ENCODE peak calls at places on chromosomes 2 and 18, in four cellular contexts. One of them, this sample, is unnamed. For H3K4me1, the result is how much of the 10 kb centered on the place peaks cover.

GRCh38 chr18:75477913-75478312 is 50.4 kb upstream of the SMIM21 start:
- DNase-seq in cardiac muscle cell: peak
- DNase-seq in mesendoderm: no peak
- DNase-seq in neural progenitor cell: no peak
- DNase-seq in this sample: no peak

GRCh38 chr2:28399289-28399688 is 6.6 kb downstream of the FOSL2 start:
- DNase-seq in cardiac muscle cell: no peak
- DNase-seq in mesendoderm: no peak
- DNase-seq in neural progenitor cell: no peak
- DNase-seq in this sample: no peak

GRCh38 chr18:22302152-22302551 is 115.6 kb downstream of the CTAGE1 start:
- DNase-seq in cardiac muscle cell: no peak
- DNase-seq in mesendoderm: no peak
- DNase-seq in neural progenitor cell: no peak
- DNase-seq in this sample: no peak

GRCh38 chr2:71333619-71334018 is 2.0 kb downstream of the ZNF638 start:
- DNase-seq in cardiac muscle cell: no peak
- DNase-seq in mesendoderm: peak
- DNase-seq in neural progenitor cell: no peak
- DNase-seq in this sample: no peak

GRCh38 chr18:49052891-49053644 is 102.3 kb upstream of the SMAD7 start:
- DNase-seq in cardiac muscle cell: no peak
- DNase-seq in mesendoderm: no peak
- DNase-seq in neural progenitor cell: no peak
- DNase-seq in this sample: no peak

GRCh38 chr2:168796583-168797285 is 5.7 kb upstream of the NOSTRIN start:
- DNase-seq in cardiac muscle cell: no peak
- DNase-seq in mesendoderm: no peak
- DNase-seq in neural progenitor cell: no peak
- DNase-seq in this sample: no peak

GRCh38 chr2:174682578-174683391 is 81.5 kb downstream of the CHRNA1 start:
- DNase-seq in cardiac muscle cell: peak
- DNase-seq in mesendoderm: peak
- DNase-seq in neural progenitor cell: peak
- DNase-seq in this sample: peak

GRCh38 chr2:195498176-195498575 is 158.8 kb upstream of the SLC39A10 start:
- DNase-seq in cardiac muscle cell: peak
- DNase-seq in mesendoderm: peak
- DNase-seq in neural progenitor cell: peak
- DNase-seq in this sample: peak

GRCh38 chr2:65309699-65310098 is 82.1 kb downstream of the ACTR2 start:
- DNase-seq in cardiac muscle cell: no peak
- DNase-seq in mesendoderm: no peak
- DNase-seq in neural progenitor cell: no peak
- DNase-seq in this sample: no peak

GRCh38 chr2:172086349-172087190 is 1.3 kb downstream of the DLX1 start:
- DNase-seq in cardiac muscle cell: peak
- DNase-seq in mesendoderm: peak
- DNase-seq in neural progenitor cell: peak
- DNase-seq in this sample: no peak

GRCh38 chr2:127014630-127015029 is 92.3 kb downstream of the BIN1 start:
- DNase-seq in cardiac muscle cell: no peak
- DNase-seq in mesendoderm: no peak
- DNase-seq in neural progenitor cell: no peak
- DNase-seq in this sample: no peak

GRCh38 chr2:46954951-46955571 is 39.5 kb upstream of the MCFD2 start:
- DNase-seq in cardiac muscle cell: no peak
- DNase-seq in mesendoderm: peak
- DNase-seq in neural progenitor cell: peak
- DNase-seq in this sample: peak

GRCh38 chr18:31439807-31440325 is 7.7 kb upstream of the DSG3 start:
- DNase-seq in cardiac muscle cell: no peak
- DNase-seq in mesendoderm: no peak
- DNase-seq in neural progenitor cell: no peak
- DNase-seq in this sample: no peak

GRCh38 chr18:39057423-39058057 is 1491.9 kb upstream of the CELF4 start:
- DNase-seq in cardiac muscle cell: no peak
- DNase-seq in mesendoderm: no peak
- DNase-seq in neural progenitor cell: no peak
- DNase-seq in this sample: no peak

GRCh38 chr2:24209389-24210105 is 34.7 kb downstream of the FAM228A start:
- DNase-seq in cardiac muscle cell: no peak
- DNase-seq in mesendoderm: no peak
- DNase-seq in neural progenitor cell: no peak
- DNase-seq in this sample: no peak

GRCh38 chr2:74511104-74511989 is 2.9 kb upstream of the TLX2 start:
- DNase-seq in cardiac muscle cell: no peak
- DNase-seq in mesendoderm: no peak
- DNase-seq in neural progenitor cell: no peak
- DNase-seq in this sample: no peak

GRCh38 chr18:45403341-45404049 is 211.8 kb upstream of the SLC14A2 start:
- DNase-seq in cardiac muscle cell: no peak
- DNase-seq in mesendoderm: no peak
- DNase-seq in neural progenitor cell: no peak
- DNase-seq in this sample: no peak

GRCh38 chr2:195848119-195848899 is 191.3 kb downstream of the SLC39A10 start:
- DNase-seq in cardiac muscle cell: no peak
- DNase-seq in mesendoderm: no peak
- DNase-seq in neural progenitor cell: no peak
- DNase-seq in this sample: no peak

GRCh38 chr2:223954401-223954800 is 2.9 kb upstream of the MRPL44 start:
- DNase-seq in cardiac muscle cell: no peak
- DNase-seq in mesendoderm: no peak
- DNase-seq in neural progenitor cell: peak
- DNase-seq in this sample: no peak

GRCh38 chr2:196617430-196617829 is 22.1 kb upstream of the CCDC150 start:
- DNase-seq in cardiac muscle cell: no peak
- DNase-seq in mesendoderm: no peak
- DNase-seq in neural progenitor cell: no peak
- DNase-seq in this sample: no peak

GRCh38 chr2:86338778-86339295 is 1.4 kb upstream of the REEP1 start:
- DNase-seq in cardiac muscle cell: no peak
- DNase-seq in mesendoderm: no peak
- DNase-seq in neural progenitor cell: no peak
- DNase-seq in this sample: peak

GRCh38 chr2:196925768-196926561 is 542 bp downstream of the PGAP1 start:
- DNase-seq in cardiac muscle cell: peak
- DNase-seq in mesendoderm: peak
- DNase-seq in neural progenitor cell: peak
- DNase-seq in this sample: peak

GRCh38 chr18:59021500-59021899 is 118.2 kb upstream of the SEC11C start:
- DNase-seq in cardiac muscle cell: no peak
- DNase-seq in mesendoderm: no peak
- DNase-seq in neural progenitor cell: no peak
- DNase-seq in this sample: no peak

GRCh38 chr18:58593930-58594329 is 35.0 kb downstream of the ALPK2 start:
- DNase-seq in cardiac muscle cell: no peak
- DNase-seq in mesendoderm: no peak
- DNase-seq in neural progenitor cell: no peak
- DNase-seq in this sample: no peak

GRCh38 chr2:67213270-67213670 is 183.9 kb upstream of the ETAA1 start:
- DNase-seq in cardiac muscle cell: no peak
- DNase-seq in mesendoderm: no peak
- DNase-seq in neural progenitor cell: no peak
- DNase-seq in this sample: no peak

GRCh38 chr2:216450346-216450745 is 38.1 kb downstream of the SMARCAL1 start:
- DNase-seq in cardiac muscle cell: no peak
- DNase-seq in mesendoderm: no peak
- DNase-seq in neural progenitor cell: no peak
- DNase-seq in this sample: no peak

GRCh38 chr2:144834954-144835633 is 315.2 kb upstream of the ZEB2 start:
- DNase-seq in cardiac muscle cell: no peak
- DNase-seq in mesendoderm: no peak
- DNase-seq in neural progenitor cell: no peak
- DNase-seq in this sample: peak

GRCh38 chr2:24420373-24420772 is 60.0 kb upstream of the ITSN2 start:
- DNase-seq in cardiac muscle cell: no peak
- DNase-seq in mesendoderm: no peak
- DNase-seq in neural progenitor cell: no peak
- DNase-seq in this sample: no peak

GRCh38 chr2:7083580-7084509 is 166.6 kb downstream of the RNF144A start:
- DNase-seq in cardiac muscle cell: peak
- DNase-seq in mesendoderm: peak
- DNase-seq in neural progenitor cell: peak
- DNase-seq in this sample: no peak

GRCh38 chr2:157523270-157524059 is 79.6 kb upstream of the CYTIP start:
- DNase-seq in cardiac muscle cell: peak
- DNase-seq in mesendoderm: no peak
- DNase-seq in neural progenitor cell: no peak
- DNase-seq in this sample: no peak

GRCh38 chr18:604771-605170 is 8.0 kb downstream of the CLUL1 start:
- DNase-seq in cardiac muscle cell: no peak
- DNase-seq in mesendoderm: no peak
- DNase-seq in neural progenitor cell: no peak
- DNase-seq in this sample: no peak

GRCh38 chr2:232890896-232891601 is 21.0 kb downstream of the SNORC start:
- DNase-seq in cardiac muscle cell: peak
- DNase-seq in mesendoderm: peak
- DNase-seq in neural progenitor cell: peak
- DNase-seq in this sample: peak

DNA sequence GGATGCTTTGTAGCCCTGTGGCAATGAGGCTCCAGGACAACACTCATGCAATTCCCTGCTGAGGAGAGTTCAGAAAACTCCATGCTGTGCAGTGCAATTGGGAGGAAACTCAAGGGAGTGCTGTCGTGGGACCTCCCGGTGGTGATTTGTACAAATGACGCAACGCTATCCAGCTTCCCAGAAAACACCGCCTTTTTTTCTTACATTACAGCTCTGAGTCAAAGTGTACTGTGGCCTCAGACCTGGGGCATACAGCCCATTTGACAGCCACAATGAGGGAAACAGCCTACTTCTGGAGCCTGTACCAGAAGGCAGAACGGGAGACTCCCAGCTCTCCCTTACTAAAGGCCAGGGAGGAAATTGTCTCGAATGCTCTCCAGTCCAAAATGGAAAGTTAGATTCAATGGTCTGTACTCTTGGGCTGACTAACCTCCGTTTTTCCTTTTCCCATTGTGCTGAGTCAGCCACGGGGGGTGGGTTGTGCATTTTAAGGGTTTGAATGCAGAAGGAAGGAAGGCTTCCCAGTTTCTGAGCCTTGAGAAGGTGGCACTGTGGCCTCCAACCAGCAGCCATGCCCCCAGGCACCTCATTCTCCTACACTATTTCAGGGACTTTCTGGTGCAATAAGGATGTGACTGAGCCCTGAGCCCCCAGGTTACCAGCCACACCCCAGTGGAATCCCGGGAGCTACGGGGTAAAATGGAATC is 16.4 kb upstream of the CYP1B1 start:
- DNase-seq in cardiac muscle cell: no peak
- DNase-seq in mesendoderm: peak
- DNase-seq in neural progenitor cell: no peak
- DNase-seq in this sample: peak
- H3K4me1 ChIP-seq in cardiac muscle cell: under half
- H3K4me1 ChIP-seq in mesendoderm: under half
- H3K4me1 ChIP-seq in neural progenitor cell: under half
- H3K4me1 ChIP-seq in this sample: under half

GRCh38 chr2:152468832-152469692 is 134.1 kb downstream of the FMNL2 start:
- DNase-seq in cardiac muscle cell: no peak
- DNase-seq in mesendoderm: peak
- DNase-seq in neural progenitor cell: no peak
- DNase-seq in this sample: no peak

GRCh38 chr2:152473151-152473857 is 138.3 kb downstream of the FMNL2 start:
- DNase-seq in cardiac muscle cell: no peak
- DNase-seq in mesendoderm: no peak
- DNase-seq in neural progenitor cell: no peak
- DNase-seq in this sample: no peak

GRCh38 chr2:152471013-152471412 is 136.0 kb downstream of the FMNL2 start:
- DNase-seq in cardiac muscle cell: no peak
- DNase-seq in mesendoderm: no peak
- DNase-seq in neural progenitor cell: no peak
- DNase-seq in this sample: no peak

GRCh38 chr2:152472524-152472923 is 137.6 kb downstream of the FMNL2 start:
- DNase-seq in cardiac muscle cell: no peak
- DNase-seq in mesendoderm: peak
- DNase-seq in neural progenitor cell: no peak
- DNase-seq in this sample: no peak

DNA sequence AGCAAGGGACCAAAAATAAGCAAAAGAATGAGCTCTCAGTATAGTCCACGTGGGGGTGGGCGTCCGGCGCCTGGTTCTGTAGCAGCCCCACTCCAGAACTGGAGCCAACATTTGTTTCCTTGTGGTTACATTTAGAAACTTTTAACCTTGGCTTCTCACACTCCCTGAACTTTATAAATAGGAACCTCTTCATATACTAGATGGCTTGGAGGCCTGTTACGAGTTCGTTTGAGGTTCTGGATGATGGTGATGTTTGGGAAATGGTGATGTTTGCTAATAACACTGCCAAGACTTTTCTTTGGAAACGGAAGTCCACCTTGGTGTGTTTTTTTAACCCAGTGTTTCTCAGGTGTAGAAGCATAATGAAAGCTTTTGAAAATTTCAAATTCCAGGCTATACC is 136.5 kb downstream of the FMNL2 start:
- DNase-seq in cardiac muscle cell: no peak
- DNase-seq in mesendoderm: no peak
- DNase-seq in neural progenitor cell: no peak
- DNase-seq in this sample: peak
- H3K4me1 ChIP-seq in cardiac muscle cell: under half
- H3K4me1 ChIP-seq in mesendoderm: under half
- H3K4me1 ChIP-seq in neural progenitor cell: under half
- H3K4me1 ChIP-seq in this sample: under half

GRCh38 chr2:37315364-37315763 is 9.3 kb downstream of the PRKD3 start:
- DNase-seq in cardiac muscle cell: no peak
- DNase-seq in mesendoderm: no peak
- DNase-seq in neural progenitor cell: no peak
- DNase-seq in this sample: no peak
- H3K4me1 ChIP-seq in cardiac muscle cell: under half
- H3K4me1 ChIP-seq in mesendoderm: under half
- H3K4me1 ChIP-seq in neural progenitor cell: under half
- H3K4me1 ChIP-seq in this sample: under half

DNA sequence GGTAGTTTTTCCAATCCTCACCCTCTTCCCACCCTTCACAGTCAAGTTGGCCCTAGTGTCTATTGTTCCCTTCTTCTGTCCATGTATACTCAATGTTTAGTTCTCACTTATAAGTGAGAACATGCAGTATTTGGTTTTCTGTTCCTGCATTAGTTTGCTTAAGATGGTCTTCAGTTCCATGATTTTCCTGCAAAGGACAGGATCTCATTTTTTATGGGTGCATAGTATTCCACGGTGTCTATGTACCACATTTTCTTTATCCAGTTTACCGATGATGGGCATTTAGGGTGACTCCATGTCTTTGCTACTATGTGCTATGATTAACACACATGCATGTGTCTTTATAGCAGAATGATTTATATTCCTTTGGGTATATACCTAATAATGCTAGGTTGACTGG is 104.4 kb downstream of the STRN start:
- DNase-seq in cardiac muscle cell: no peak
- DNase-seq in mesendoderm: no peak
- DNase-seq in neural progenitor cell: no peak
- DNase-seq in this sample: no peak
- H3K4me1 ChIP-seq in cardiac muscle cell: under half
- H3K4me1 ChIP-seq in mesendoderm: under half
- H3K4me1 ChIP-seq in neural progenitor cell: under half
- H3K4me1 ChIP-seq in this sample: under half

GRCh38 chr2:162115076-162115475 is 37.0 kb downstream of the GCG start:
- DNase-seq in cardiac muscle cell: no peak
- DNase-seq in mesendoderm: no peak
- DNase-seq in neural progenitor cell: no peak
- DNase-seq in this sample: no peak
- H3K4me1 ChIP-seq in cardiac muscle cell: under half
- H3K4me1 ChIP-seq in mesendoderm: under half
- H3K4me1 ChIP-seq in neural progenitor cell: under half
- H3K4me1 ChIP-seq in this sample: under half

This sample was measured in testis.